ENCODE peak calls at places on chromosomes 7 and 10, in seven cellular contexts. One of them, this sample, is unnamed.

GRCh38 chr7:69431626-69432025 is 166.6 kb upstream of the AUTS2 start:
- DNase-seq in T-helper 2 cell: no peak
- DNase-seq in fibroblast of gingiva: no peak
- DNase-seq in RWPE1: no peak
- DNase-seq in spleen: no peak
- DNase-seq in HS-5: no peak
- DNase-seq in fibroblast of the conjunctiva: no peak
- DNase-seq in this sample: no peak

GRCh38 chr10:35940067-35940989 is 298.2 kb upstream of the FZD8 start:
- DNase-seq in T-helper 2 cell: no peak
- DNase-seq in fibroblast of gingiva: peak
- DNase-seq in RWPE1: no peak
- DNase-seq in spleen: no peak
- DNase-seq in HS-5: no peak
- DNase-seq in fibroblast of the conjunctiva: peak
- DNase-seq in this sample: no peak

GRCh38 chr10:102644066-102644645 is at the start of gene TRIM8:
- DNase-seq in T-helper 2 cell: peak
- DNase-seq in fibroblast of gingiva: peak
- DNase-seq in RWPE1: no peak
- DNase-seq in spleen: peak
- DNase-seq in HS-5: no peak
- DNase-seq in fibroblast of the conjunctiva: no peak
- DNase-seq in this sample: peak

GRCh38 chr10:110352930-110353243 is 48.2 kb upstream of the SMNDC1 start:
- DNase-seq in T-helper 2 cell: no peak
- DNase-seq in fibroblast of gingiva: no peak
- DNase-seq in RWPE1: no peak
- DNase-seq in spleen: no peak
- DNase-seq in HS-5: no peak
- DNase-seq in fibroblast of the conjunctiva: no peak
- DNase-seq in this sample: no peak

GRCh38 chr10:47457528-47457820 is 26.4 kb downstream of the ANXA8 start:
- DNase-seq in T-helper 2 cell: no peak
- DNase-seq in fibroblast of gingiva: no peak
- DNase-seq in RWPE1: no peak
- DNase-seq in spleen: no peak
- DNase-seq in HS-5: no peak
- DNase-seq in fibroblast of the conjunctiva: no peak
- DNase-seq in this sample: no peak

GRCh38 chr7:32427769-32428291 is 62.4 kb downstream of the LSM5 start:
- DNase-seq in T-helper 2 cell: peak
- DNase-seq in fibroblast of gingiva: peak
- DNase-seq in RWPE1: peak
- DNase-seq in spleen: peak
- DNase-seq in HS-5: no peak
- DNase-seq in fibroblast of the conjunctiva: peak
- DNase-seq in this sample: peak

GRCh38 chr10:4843525-4844180 is 17.6 kb downstream of the AKR1E2 start:
- DNase-seq in T-helper 2 cell: no peak
- DNase-seq in fibroblast of gingiva: no peak
- DNase-seq in RWPE1: no peak
- DNase-seq in spleen: no peak
- DNase-seq in HS-5: no peak
- DNase-seq in fibroblast of the conjunctiva: no peak
- DNase-seq in this sample: no peak

GRCh38 chr10:131444862-131445461 is 133.4 kb upstream of the TCERG1L start:
- DNase-seq in T-helper 2 cell: no peak
- DNase-seq in fibroblast of gingiva: no peak
- DNase-seq in RWPE1: no peak
- DNase-seq in spleen: peak
- DNase-seq in HS-5: no peak
- DNase-seq in fibroblast of the conjunctiva: no peak
- DNase-seq in this sample: no peak

GRCh38 chr10:5284311-5285057 is 80.3 kb upstream of the UCN3 start:
- DNase-seq in T-helper 2 cell: no peak
- DNase-seq in fibroblast of gingiva: peak
- DNase-seq in RWPE1: peak
- DNase-seq in spleen: no peak
- DNase-seq in HS-5: no peak
- DNase-seq in fibroblast of the conjunctiva: peak
- DNase-seq in this sample: peak

GRCh38 chr7:158267737-158268435 is 319.7 kb downstream of the PTPRN2 start:
- DNase-seq in T-helper 2 cell: no peak
- DNase-seq in fibroblast of gingiva: no peak
- DNase-seq in RWPE1: no peak
- DNase-seq in spleen: peak
- DNase-seq in HS-5: no peak
- DNase-seq in fibroblast of the conjunctiva: no peak
- DNase-seq in this sample: no peak

GRCh38 chr7:55255501-55256445 is 109.4 kb upstream of the LANCL2 start:
- DNase-seq in T-helper 2 cell: peak
- DNase-seq in fibroblast of gingiva: peak
- DNase-seq in RWPE1: peak
- DNase-seq in spleen: peak
- DNase-seq in HS-5: no peak
- DNase-seq in fibroblast of the conjunctiva: peak
- DNase-seq in this sample: peak

GRCh38 chr7:27031289-27032172 is 64.3 kb downstream of the HOXA1 start:
- DNase-seq in T-helper 2 cell: no peak
- DNase-seq in fibroblast of gingiva: peak
- DNase-seq in RWPE1: peak
- DNase-seq in spleen: no peak
- DNase-seq in HS-5: peak
- DNase-seq in fibroblast of the conjunctiva: no peak
- DNase-seq in this sample: peak

GRCh38 chr7:139767561-139767982 is 10.2 kb downstream of the HIPK2 start:
- DNase-seq in T-helper 2 cell: no peak
- DNase-seq in fibroblast of gingiva: no peak
- DNase-seq in RWPE1: no peak
- DNase-seq in spleen: no peak
- DNase-seq in HS-5: no peak
- DNase-seq in fibroblast of the conjunctiva: no peak
- DNase-seq in this sample: no peak

GRCh38 chr10:25896421-25896820 is 37.6 kb upstream of the MYO3A start:
- DNase-seq in T-helper 2 cell: no peak
- DNase-seq in fibroblast of gingiva: no peak
- DNase-seq in RWPE1: no peak
- DNase-seq in spleen: no peak
- DNase-seq in HS-5: no peak
- DNase-seq in fibroblast of the conjunctiva: no peak
- DNase-seq in this sample: no peak

GRCh38 chr7:8785081-8785480 is 351.7 kb downstream of the NXPH1 start:
- DNase-seq in T-helper 2 cell: no peak
- DNase-seq in fibroblast of gingiva: no peak
- DNase-seq in RWPE1: no peak
- DNase-seq in spleen: no peak
- DNase-seq in HS-5: no peak
- DNase-seq in fibroblast of the conjunctiva: no peak
- DNase-seq in this sample: no peak

This sample was measured in trophoblast cell.